ENCODE peak calls at places on chromosomes 2 and 18, in four cellular contexts. One of them, this sample, is unnamed.
A peak's percentile ranks its signal among the peaks of the same experiment; 100 is the strongest.

GRCh38 chr2:201955231-201955630 is 78.4 kb upstream of the FZD7 start:
- DNase-seq in hepatocyte: no peak
- DNase-seq in coronary artery: no peak
- DNase-seq in progenitor cell of endocrine pancreas: no peak
- DNase-seq in this sample: no peak

GRCh38 chr2:232076736-232077135 is 115.2 kb downstream of the DIS3L2 start:
- DNase-seq in hepatocyte: no peak
- DNase-seq in coronary artery: no peak
- DNase-seq in progenitor cell of endocrine pancreas: no peak
- DNase-seq in this sample: no peak

GRCh38 chr2:85823951-85824350 is 64.8 kb downstream of the ST3GAL5 start:
- DNase-seq in hepatocyte: no peak
- DNase-seq in coronary artery: no peak
- DNase-seq in progenitor cell of endocrine pancreas: no peak
- DNase-seq in this sample: no peak

GRCh38 chr2:152588911-152589310 is 128.3 kb downstream of the PRPF40A start:
- DNase-seq in hepatocyte: no peak
- DNase-seq in coronary artery: no peak
- DNase-seq in progenitor cell of endocrine pancreas: no peak
- DNase-seq in this sample: no peak

GRCh38 chr2:214193943-214194342 is 216.9 kb upstream of the VWC2L start:
- DNase-seq in hepatocyte: no peak
- DNase-seq in coronary artery: no peak
- DNase-seq in progenitor cell of endocrine pancreas: no peak
- DNase-seq in this sample: no peak

GRCh38 chr2:53708988-53709387 is 58.6 kb upstream of the CHAC2 start:
- DNase-seq in hepatocyte: no peak
- DNase-seq in coronary artery: no peak
- DNase-seq in progenitor cell of endocrine pancreas: no peak
- DNase-seq in this sample: no peak

GRCh38 chr2:191217580-191217979 is 27.6 kb upstream of the MYO1B start:
- DNase-seq in hepatocyte: peak; percentile 46
- DNase-seq in coronary artery: no peak
- DNase-seq in progenitor cell of endocrine pancreas: no peak
- DNase-seq in this sample: no peak

GRCh38 chr18:6414118-6414722 is 491 bp downstream of the L3MBTL4 start:
- DNase-seq in hepatocyte: peak; percentile 80
- DNase-seq in coronary artery: peak; percentile 77
- DNase-seq in progenitor cell of endocrine pancreas: peak; percentile 29
- DNase-seq in this sample: peak; percentile 95

GRCh38 chr2:117714110-117714509 is 100.4 kb upstream of the DDX18 start:
- DNase-seq in hepatocyte: no peak
- DNase-seq in coronary artery: no peak
- DNase-seq in progenitor cell of endocrine pancreas: no peak
- DNase-seq in this sample: no peak

GRCh38 chr2:195818521-195818920 is 161.5 kb downstream of the SLC39A10 start:
- DNase-seq in hepatocyte: peak; percentile 10
- DNase-seq in coronary artery: no peak
- DNase-seq in progenitor cell of endocrine pancreas: no peak
- DNase-seq in this sample: no peak

GRCh38 chr2:160365691-160366367 is 127.8 kb downstream of the RBMS1 start:
- DNase-seq in hepatocyte: peak; percentile 38
- DNase-seq in coronary artery: no peak
- DNase-seq in progenitor cell of endocrine pancreas: no peak
- DNase-seq in this sample: no peak

GRCh38 chr2:88554189-88554588 is 73.1 kb downstream of the EIF2AK3 start:
- DNase-seq in hepatocyte: no peak
- DNase-seq in coronary artery: no peak
- DNase-seq in progenitor cell of endocrine pancreas: no peak
- DNase-seq in this sample: no peak

GRCh38 chr2:7384773-7385349 is 467.6 kb downstream of the RNF144A start:
- DNase-seq in hepatocyte: no peak
- DNase-seq in coronary artery: no peak
- DNase-seq in progenitor cell of endocrine pancreas: no peak
- DNase-seq in this sample: no peak

GRCh38 chr2:112020561-112020960 is 34.5 kb upstream of the TMEM87B start:
- DNase-seq in hepatocyte: no peak
- DNase-seq in coronary artery: no peak
- DNase-seq in progenitor cell of endocrine pancreas: no peak
- DNase-seq in this sample: no peak

GRCh38 chr2:196143641-196144236 is 27.6 kb downstream of the STK17B start:
- DNase-seq in hepatocyte: no peak
- DNase-seq in coronary artery: no peak
- DNase-seq in progenitor cell of endocrine pancreas: no peak
- DNase-seq in this sample: no peak

GRCh38 chr2:229611360-229611759 is 103.0 kb downstream of the DNER start:
- DNase-seq in hepatocyte: no peak
- DNase-seq in coronary artery: no peak
- DNase-seq in progenitor cell of endocrine pancreas: no peak
- DNase-seq in this sample: no peak

GRCh38 chr2:225010804-225011203 is 31.5 kb downstream of the DOCK10 start:
- DNase-seq in hepatocyte: no peak
- DNase-seq in coronary artery: no peak
- DNase-seq in progenitor cell of endocrine pancreas: no peak
- DNase-seq in this sample: no peak

GRCh38 chr2:158688722-158689121 is 106.4 kb upstream of the DAPL1 start:
- DNase-seq in hepatocyte: no peak
- DNase-seq in coronary artery: no peak
- DNase-seq in progenitor cell of endocrine pancreas: no peak
- DNase-seq in this sample: no peak

GRCh38 chr18:11115268-11115667 is 34.1 kb downstream of the PIEZO2 start:
- DNase-seq in hepatocyte: no peak
- DNase-seq in coronary artery: no peak
- DNase-seq in progenitor cell of endocrine pancreas: no peak
- DNase-seq in this sample: no peak

DNA sequence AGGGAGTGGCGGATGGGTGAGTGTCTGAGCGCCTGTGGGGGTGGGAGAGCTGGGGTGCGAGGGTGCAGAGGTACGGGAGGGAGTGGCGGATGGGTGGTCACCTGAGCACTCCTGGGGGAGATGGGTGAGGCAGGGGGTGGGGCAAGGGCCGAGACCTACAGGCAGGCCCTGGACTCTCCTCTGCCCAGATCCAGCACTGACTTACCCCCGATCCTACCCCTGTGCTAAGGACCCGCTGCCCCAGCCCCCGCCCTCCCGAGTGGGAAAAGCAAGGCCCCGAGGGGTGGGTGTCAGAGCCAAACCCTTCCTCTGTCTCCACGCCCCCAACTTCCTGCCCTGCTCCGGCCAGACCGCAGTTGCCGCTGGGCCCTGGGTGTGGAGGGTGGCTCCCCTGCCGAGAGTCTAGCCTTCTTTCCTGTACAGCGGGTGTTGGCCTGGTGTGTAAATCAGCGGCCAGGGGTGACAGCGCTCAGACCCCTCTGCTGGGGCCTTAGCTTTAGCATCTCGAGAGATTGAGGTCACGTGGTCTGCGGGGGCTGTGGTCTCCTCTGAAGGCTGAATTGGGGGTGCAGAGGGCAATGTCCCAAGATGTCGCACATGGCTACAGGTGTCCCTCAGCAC is 12.5 kb downstream of the BOK start:
- DNase-seq in hepatocyte: no peak
- DNase-seq in coronary artery: no peak
- DNase-seq in progenitor cell of endocrine pancreas: no peak
- DNase-seq in this sample: no peak
- TF ChIP-seq CTCF in hepatocyte: no peak
- TF ChIP-seq CTCF in coronary artery: no peak
- TF ChIP-seq CTCF in progenitor cell of endocrine pancreas: no peak
- TF ChIP-seq CTCF in this sample: no peak

DNA sequence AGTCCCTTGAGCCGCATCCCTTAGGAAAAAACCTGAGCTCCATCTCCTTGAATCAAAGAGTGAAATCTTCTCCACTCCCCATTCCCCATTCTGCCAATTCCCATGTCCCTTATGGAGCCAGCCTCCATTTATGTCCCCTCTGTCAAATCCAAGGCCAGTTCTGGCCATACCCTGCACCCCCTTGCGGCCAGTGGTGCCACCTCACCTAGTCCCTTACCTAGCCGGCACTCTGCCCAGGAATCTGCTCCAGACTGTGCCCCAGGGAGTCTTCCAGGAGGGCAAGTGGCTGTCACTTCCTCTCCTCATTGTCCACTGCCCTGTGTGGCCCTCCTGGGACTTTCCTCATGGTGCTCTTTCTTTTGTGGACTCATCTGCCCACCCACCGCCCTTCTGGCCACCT is 195.4 kb upstream of the RMP24 start:
- DNase-seq in hepatocyte: no peak
- DNase-seq in coronary artery: no peak
- DNase-seq in progenitor cell of endocrine pancreas: no peak
- DNase-seq in this sample: no peak
- TF ChIP-seq CTCF in hepatocyte: no peak
- TF ChIP-seq CTCF in coronary artery: no peak
- TF ChIP-seq CTCF in progenitor cell of endocrine pancreas: no peak
- TF ChIP-seq CTCF in this sample: peak; percentile 28

GRCh38 chr2:179580378-179581146 is 280.9 kb downstream of the ZNF385B start:
- DNase-seq in hepatocyte: peak; percentile 41
- DNase-seq in coronary artery: no peak
- DNase-seq in progenitor cell of endocrine pancreas: no peak
- DNase-seq in this sample: no peak
- TF ChIP-seq CTCF in hepatocyte: peak; percentile 15
- TF ChIP-seq CTCF in coronary artery: no peak
- TF ChIP-seq CTCF in progenitor cell of endocrine pancreas: no peak
- TF ChIP-seq CTCF in this sample: no peak

GRCh38 chr18:63979409-63979908 is 9.6 kb downstream of the SERPINB8 start:
- DNase-seq in hepatocyte: peak; percentile 81
- DNase-seq in coronary artery: no peak
- DNase-seq in progenitor cell of endocrine pancreas: peak; percentile 22
- DNase-seq in this sample: peak; percentile 55
- TF ChIP-seq CTCF in hepatocyte: peak; percentile 90
- TF ChIP-seq CTCF in coronary artery: peak; percentile 51
- TF ChIP-seq CTCF in progenitor cell of endocrine pancreas: peak; percentile 84
- TF ChIP-seq CTCF in this sample: peak; percentile 82

GRCh38 chr2:198054299-198054698 is 249.9 kb downstream of the PLCL1 start:
- DNase-seq in hepatocyte: peak; percentile 10
- DNase-seq in coronary artery: no peak
- DNase-seq in progenitor cell of endocrine pancreas: no peak
- DNase-seq in this sample: peak; percentile 29
- TF ChIP-seq CTCF in hepatocyte: peak; percentile 37
- TF ChIP-seq CTCF in coronary artery: no peak
- TF ChIP-seq CTCF in progenitor cell of endocrine pancreas: peak; percentile 44
- TF ChIP-seq CTCF in this sample: peak; percentile 58